ENCODE peak calls at places on chromosomes 12 and 14, in four cellular contexts. K is cardiac muscle cell, D is HCT116, X is heart right ventricle. V is an unnamed sample.

GRCh38 chr12:67710582-67710981 is 62.0 kb downstream of the DYRK2 start:
- DNase-seq in D (no peak), X (peak; percentile 16), K (no peak), V (no peak)

GRCh38 chr14:35374273-35374681 is 30.3 kb downstream of the NFKBIA start:
- DNase-seq in K (peak; percentile 99), X (no peak), D (peak; percentile 35), V (peak; percentile 97)

GRCh38 chr14:93549578-93549977 is 118.8 kb downstream of the UNC79 start:
- DNase-seq in X (no peak), K (no peak), D (no peak), V (no peak)

GRCh38 chr14:81453166-81453766 is 53.1 kb upstream of the STON2 start:
- DNase-seq in D (peak; percentile 48), X (peak; percentile 51), K (peak; percentile 70), V (no peak)

GRCh38 chr14:31898835-31899528 is 178.1 kb upstream of the ARHGAP5 start:
- DNase-seq in D (no peak), X (no peak), K (no peak), V (no peak)

GRCh38 chr12:1517007-1517406 is 77.4 kb downstream of the FBXL14 start:
- DNase-seq in D (no peak), K (peak; percentile 55), X (no peak), V (peak; percentile 82)

GRCh38 chr14:93977790-93978581 is 1.6 kb upstream of the ASB2 start:
- DNase-seq in D (no peak), K (no peak), X (no peak), V (no peak)

GRCh38 chr12:55314043-55314442 is at the start of gene OR6C1:
- DNase-seq in X (no peak), K (no peak), D (no peak), V (no peak)

GRCh38 chr12:124460771-124461170 is 106.6 kb downstream of the NCOR2 start:
- DNase-seq in D (no peak), X (no peak), K (no peak), V (no peak)

GRCh38 chr12:82958966-82959365 is 272.3 kb downstream of the TMTC2 start:
- DNase-seq in D (no peak), X (no peak), K (no peak), V (no peak)

GRCh38 chr14:103135333-103136075 is 12.2 kb downstream of the TNFAIP2 start:
- DNase-seq in X (no peak), K (no peak), D (no peak), V (no peak)

GRCh38 chr12:47927346-47927745 is 22.6 kb upstream of the VDR start:
- DNase-seq in X (no peak), K (no peak), D (no peak), V (no peak)

GRCh38 chr14:94619297-94619696 is 7.1 kb downstream of the SERPINA3 start:
- DNase-seq in X (no peak), K (no peak), D (no peak), V (no peak)

GRCh38 chr12:80582431-80582830 is 125.0 kb upstream of the MYF6 start:
- DNase-seq in X (no peak), D (no peak), K (no peak), V (no peak)

GRCh38 chr12:50732591-50732990 is 31.3 kb upstream of the ATF1 start:
- DNase-seq in X (no peak), K (peak; percentile 85), D (peak; percentile 3), V (peak; percentile 63)

GRCh38 chr12:95358111-95359083 is 115.6 kb upstream of the METAP2 start:
- DNase-seq in X (no peak), K (peak; percentile 27), D (no peak), V (no peak)

GRCh38 chr12:48159976-48160525 is 2.7 kb upstream of the ASB8 start:
- DNase-seq in D (no peak), K (peak; percentile 29), X (no peak), V (no peak)

GRCh38 chr14:71591929-71592328 is 340.3 kb upstream of the RGS6 start:
- DNase-seq in D (peak; percentile 16), K (peak; percentile 67), X (no peak), V (peak; percentile 18)
- H3K4me3 ChIP-seq in D (no peak overlapping the region), K (no peak overlapping the region), X (no peak overlapping the region), V (no peak overlapping the region)

DNA sequence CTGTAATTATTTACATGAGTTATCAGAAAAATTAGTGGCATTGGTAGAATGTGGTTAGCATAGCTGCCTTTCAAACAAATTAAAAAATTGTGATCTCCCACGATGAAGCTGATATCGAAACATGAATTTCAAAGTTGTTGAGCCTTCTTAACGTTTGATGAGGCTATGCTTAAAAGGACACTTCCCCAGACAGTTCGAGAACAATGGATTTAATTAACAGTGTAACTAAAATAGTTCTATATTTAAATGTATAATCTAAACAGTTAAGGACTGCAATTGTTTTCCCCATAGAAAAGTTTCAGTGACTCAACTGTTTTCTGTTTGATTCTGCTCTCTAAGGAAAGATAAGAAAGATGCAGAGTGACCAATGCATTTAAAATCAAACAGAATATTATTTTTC is 1.6 kb downstream of the CLEC2B start:
- DNase-seq in K (peak; percentile 3), D (no peak), X (no peak), V (no peak)
- H3K4me3 ChIP-seq in K (no peak overlapping the region), D (no peak overlapping the region), X (peak overlapping the region; percentile 48), V (no peak overlapping the region)

DNA sequence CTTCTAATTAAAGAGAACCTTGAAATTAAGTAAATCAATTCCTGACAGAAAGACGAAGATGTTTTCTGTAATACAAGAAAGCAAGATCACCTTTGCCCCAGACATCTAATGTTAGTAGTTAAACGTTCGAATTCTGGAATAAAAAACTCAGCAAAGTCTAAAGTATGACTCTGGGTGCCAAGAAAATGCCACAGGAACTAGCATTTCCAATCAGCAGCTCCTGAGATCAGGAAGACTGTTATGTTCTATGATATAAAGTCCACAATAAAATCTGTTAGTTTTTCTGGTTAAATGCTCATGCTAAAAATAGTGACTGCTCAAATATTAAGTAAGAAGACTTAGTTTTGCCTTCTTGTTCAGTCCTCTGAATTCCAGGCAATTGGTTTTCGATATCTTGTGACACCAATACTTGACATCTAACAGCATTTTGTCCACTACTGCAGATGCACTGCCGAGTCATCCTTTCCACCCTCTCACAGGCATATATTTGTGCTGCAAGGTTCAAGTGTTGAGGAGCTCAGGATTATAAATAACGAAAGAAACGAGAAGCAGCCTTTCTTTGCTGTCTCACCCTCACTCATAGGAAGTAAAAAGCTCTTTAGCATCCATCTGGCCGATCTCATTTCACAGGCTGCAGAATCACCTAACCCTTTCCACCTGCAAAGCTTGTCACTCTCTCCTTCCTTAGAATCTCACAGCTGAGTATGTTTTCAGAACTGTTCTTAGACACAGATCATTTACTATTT is 32.0 kb downstream of the SSH1 start:
- DNase-seq in K (peak; percentile 48), D (no peak), X (no peak), V (no peak)
- H3K4me3 ChIP-seq in K (no peak overlapping the region), D (no peak overlapping the region), X (peak overlapping the region; percentile 17), V (peak overlapping the region; percentile 22)

DNA sequence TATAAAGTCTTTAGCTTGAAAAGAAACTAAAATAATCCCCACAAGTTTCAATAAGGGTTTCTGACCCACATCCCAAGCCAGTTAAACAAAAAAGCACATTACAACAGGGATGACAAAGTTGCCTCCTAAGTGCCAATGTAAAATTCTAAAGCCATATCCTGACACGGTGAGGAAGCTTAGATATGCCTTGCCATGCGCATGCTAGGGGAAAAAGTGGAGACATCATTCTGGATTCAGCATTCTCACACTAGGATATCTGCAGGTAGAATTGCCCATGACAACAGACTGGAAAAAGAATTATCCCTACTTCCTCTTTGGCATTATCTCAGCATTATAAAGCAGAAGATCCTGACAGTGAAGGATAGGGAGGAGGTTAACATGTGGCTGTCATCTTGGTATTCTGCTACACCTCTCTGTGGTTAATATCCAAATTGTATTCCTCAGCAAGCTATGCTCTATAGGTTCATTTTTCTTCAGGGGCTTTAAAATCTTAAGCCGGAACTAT is 4.9 kb downstream of the DUSP6 start:
- DNase-seq in K (peak; percentile 17), D (no peak), X (no peak), V (no peak)
- H3K4me3 ChIP-seq in K (no peak overlapping the region), D (no peak overlapping the region), X (peak overlapping the region; percentile 66), V (peak overlapping the region; percentile 7)

DNA sequence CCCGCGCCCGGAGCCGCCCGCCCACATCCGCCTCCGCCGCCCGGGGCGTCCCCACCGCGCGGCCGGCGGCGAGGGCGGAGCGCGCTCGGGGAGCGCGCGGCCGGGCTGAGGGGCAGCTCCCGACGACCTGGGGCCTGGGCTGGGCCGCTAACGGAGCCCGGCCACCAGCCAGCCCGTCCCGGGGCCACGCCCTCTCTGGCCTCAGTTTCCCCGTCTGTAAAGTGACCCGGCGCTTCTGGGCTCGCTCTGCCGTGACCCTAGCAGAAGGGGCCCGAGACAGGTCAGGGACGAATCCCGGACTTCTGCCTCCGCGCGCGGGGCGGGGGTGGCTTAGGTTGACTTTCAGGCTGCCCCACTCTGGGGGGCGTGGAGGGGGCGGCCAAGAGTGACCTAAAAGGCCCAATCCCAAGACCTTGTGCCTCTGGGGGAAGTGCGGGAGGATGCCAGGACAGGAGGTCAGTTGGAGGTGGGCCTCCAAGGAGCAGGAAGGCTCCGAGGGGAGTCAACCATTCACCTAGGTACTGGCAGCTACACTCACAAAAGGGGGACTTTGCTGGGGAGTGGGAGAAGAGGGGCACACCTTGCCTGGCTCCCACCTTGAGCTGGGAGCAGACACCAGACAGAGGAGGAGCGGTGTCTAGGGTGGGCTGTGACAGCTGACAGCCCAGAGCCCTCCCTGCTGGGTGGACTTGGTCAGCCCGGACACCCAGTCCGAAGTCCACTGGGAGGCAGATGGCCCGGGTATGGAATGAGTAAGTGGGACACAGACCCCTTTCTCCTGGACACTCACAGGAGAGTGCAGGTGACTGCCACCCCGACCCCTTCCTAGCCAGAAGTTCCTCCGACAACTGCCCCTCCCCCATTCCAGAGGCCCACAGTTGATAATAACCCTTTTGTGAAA is 483 bp upstream of the AKT1 start:
- DNase-seq in X (peak; percentile 50), K (peak; percentile 61), D (no peak), V (no peak)
- H3K4me3 ChIP-seq in X (peak overlapping the region; percentile 63), K (peak overlapping the region; percentile 37), D (peak overlapping the region; percentile 61), V (peak overlapping the region; percentile 47)

DNA sequence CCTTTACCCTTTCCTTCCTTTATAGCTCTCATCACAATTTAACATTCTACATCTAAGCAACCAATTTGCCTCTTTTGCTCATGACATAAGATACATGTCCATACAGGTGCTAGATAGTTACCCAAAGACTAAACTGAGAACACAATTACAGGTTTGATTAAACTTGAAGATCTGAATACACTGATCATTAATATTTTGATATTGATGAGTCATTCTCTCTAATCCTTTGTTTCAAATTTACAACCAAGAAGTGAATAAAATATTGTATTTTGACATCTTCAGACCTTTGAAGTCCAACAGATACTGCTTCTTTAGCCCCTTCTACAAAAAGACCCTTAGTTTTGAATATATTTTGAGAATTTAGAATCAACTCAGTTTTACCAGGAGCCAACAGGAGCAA is 2.6 kb downstream of the NAP1L1 start:
- DNase-seq in K (no peak), X (no peak), D (no peak), V (no peak)
- H3K4me3 ChIP-seq in K (peak overlapping the region; percentile 92), X (no peak overlapping the region), D (no peak overlapping the region), V (no peak overlapping the region)

V was measured in skeletal muscle cell.